ENCODE peak calls at places on chromosomes 5 and 9, in six cellular contexts. Y, Z, D, V, E and C are unnamed samples.
A peak's percentile ranks its signal among the peaks of the same experiment; 100 is the strongest.

GRCh38 chr5:163696270-163696887 is 191.0 kb downstream of the MAT2B start:
- DNase-seq in V (peak; percentile 68), Y (peak; percentile 87), Z (no peak), E (peak; percentile 43), D (no peak), C (no peak)

GRCh38 chr5:73733219-73733618 is 107.2 kb downstream of the ARHGEF28 start:
- DNase-seq in Z (no peak), D (no peak), E (no peak), V (no peak), Y (peak; percentile 29), C (no peak)

GRCh38 chr5:116738270-116738947 is 163.8 kb upstream of the SEMA6A start:
- DNase-seq in Z (no peak), Y (peak; percentile 13), E (no peak), D (no peak), V (peak; percentile 38), C (no peak)

GRCh38 chr5:179051784-179052183 is 8.4 kb upstream of the ZNF354C start:
- DNase-seq in Y (no peak), Z (no peak), D (no peak), E (no peak), V (no peak), C (no peak)

GRCh38 chr9:36101916-36102741 is 34.4 kb upstream of the GLIPR2 start:
- DNase-seq in V (no peak), Z (no peak), D (no peak), Y (peak; percentile 96), E (no peak), C (no peak)

GRCh38 chr9:135215571-135216161 is 128.2 kb downstream of the OLFM1 start:
- DNase-seq in E (no peak), V (no peak), Y (peak; percentile 43), Z (peak; percentile 71), D (peak; percentile 30), C (no peak)

GRCh38 chr5:55037046-55037771 is 13.2 kb downstream of the GZMK start:
- DNase-seq in V (peak; percentile 53), Z (no peak), D (no peak), E (peak; percentile 8), Y (no peak), C (no peak)

GRCh38 chr5:1202026-1202797 is 817 bp downstream of the SLC6A19 start:
- DNase-seq in Y (no peak), D (no peak), E (no peak), Z (no peak), V (no peak), C (no peak)

GRCh38 chr5:56325039-56325438 is 91.9 kb upstream of the ANKRD55 start:
- DNase-seq in V (no peak), D (no peak), E (no peak), Y (no peak), Z (no peak), C (no peak)

GRCh38 chr5:176653401-176653800 is 6.1 kb downstream of the TSPAN17 start:
- DNase-seq in V (no peak), E (no peak), Z (no peak), D (no peak), Y (no peak), C (no peak)

GRCh38 chr9:135574331-135574730 is 12.8 kb downstream of the PAEP start:
- DNase-seq in E (no peak), D (no peak), V (no peak), Z (no peak), Y (no peak), C (no peak)

GRCh38 chr5:121251954-121252353 is 599.7 kb upstream of the FTMT start:
- DNase-seq in E (no peak), D (no peak), V (no peak), Y (peak; percentile 64), Z (no peak), C (no peak)

GRCh38 chr5:172453206-172453985 is 929 bp downstream of the SH3PXD2B start:
- DNase-seq in D (no peak), E (no peak), Z (peak; percentile 64), Y (peak; percentile 79), V (peak; percentile 77), C (no peak)

GRCh38 chr9:134568116-134568515 is 73.5 kb upstream of the COL5A1 start:
- DNase-seq in V (no peak), E (no peak), D (no peak), Y (no peak), Z (peak; percentile 51), C (peak; percentile 9)

GRCh38 chr5:168305281-168305680 is 13.8 kb downstream of the WWC1 start:
- DNase-seq in D (no peak), Z (no peak), E (no peak), Y (no peak), V (no peak), C (no peak)

GRCh38 chr5:166166071-166166470 is 2125.4 kb upstream of the WWC1 start:
- DNase-seq in V (no peak), Z (no peak), E (no peak), D (no peak), Y (no peak), C (no peak)

GRCh38 chr5:54902817-54903473 is 82.4 kb downstream of the ESM1 start:
- DNase-seq in Y (peak; percentile 71), V (no peak), D (no peak), Z (no peak), E (peak; percentile 40), C (no peak)

GRCh38 chr9:91245432-91246313 is 116.0 kb downstream of the AUH start:
- DNase-seq in Z (no peak), V (no peak), D (no peak), Y (peak; percentile 32), E (peak; percentile 38), C (no peak)

GRCh38 chr5:2746642-2747041 is 4.8 kb downstream of the IRX2 start:
- DNase-seq in D (no peak), E (no peak), V (no peak), Y (no peak), Z (no peak), C (no peak)

GRCh38 chr5:144088211-144088965 is 82.1 kb downstream of the YIPF5 start:
- DNase-seq in Z (no peak), E (no peak), Y (peak; percentile 69), D (no peak), V (no peak), C (no peak)

GRCh38 chr9:125932012-125932411 is 184.8 kb downstream of the PBX3 start:
- DNase-seq in Z (no peak), D (peak; percentile 39), V (no peak), E (no peak), Y (peak; percentile 96), C (no peak)

GRCh38 chr9:135282001-135282731 is 194.7 kb downstream of the OLFM1 start:
- DNase-seq in Z (peak; percentile 87), D (peak; percentile 74), V (no peak), E (no peak), Y (peak; percentile 34), C (no peak)

GRCh38 chr5:125257057-125257970 is 510.9 kb upstream of the ZNF608 start:
- DNase-seq in Y (no peak), Z (no peak), V (no peak), E (no peak), D (peak; percentile 19), C (no peak)

GRCh38 chr5:178223828-178224335 is 8.7 kb downstream of the PHYKPL start:
- DNase-seq in Z (no peak), D (no peak), Y (no peak), E (no peak), V (peak; percentile 84), C (no peak)

GRCh38 chr5:133366438-133366837 is 245.9 kb downstream of the FSTL4 start:
- DNase-seq in E (no peak), Z (no peak), V (no peak), D (no peak), Y (no peak), C (no peak)
- TF ChIP-seq CTCF in E (no peak), Z (no peak), V (no peak), D (no peak), Y (no peak), C (no peak)

GRCh38 chr5:8012131-8012977 is 143.4 kb downstream of the MTRR start:
- DNase-seq in Z (no peak), D (no peak), Y (no peak), E (no peak), V (peak; percentile 40), C (no peak)
- TF ChIP-seq CTCF in Z (no peak), D (no peak), Y (no peak), E (no peak), V (peak; percentile 34), C (no peak)

GRCh38 chr5:110092955-110093785 is 403.4 kb downstream of the MAN2A1 start:
- DNase-seq in Y (no peak), Z (no peak), V (no peak), D (no peak), E (no peak), C (no peak)
- TF ChIP-seq CTCF in Y (no peak), Z (no peak), V (no peak), D (no peak), E (no peak), C (no peak)

GRCh38 chr5:106874531-106874930 is 796.2 kb downstream of the EFNA5 start:
- DNase-seq in Z (no peak), D (no peak), Y (no peak), E (no peak), V (no peak), C (no peak)

GRCh38 chr5:106876665-106877194 is 794.0 kb downstream of the EFNA5 start:
- DNase-seq in Y (no peak), E (no peak), Z (no peak), V (no peak), D (no peak), C (no peak)

GRCh38 chr5:106874974-106875373 is 795.8 kb downstream of the EFNA5 start:
- DNase-seq in Y (no peak), Z (no peak), D (no peak), E (no peak), V (no peak), C (no peak)

GRCh38 chr5:106876298-106876622 is 794.5 kb downstream of the EFNA5 start:
- DNase-seq in E (no peak), Y (no peak), Z (no peak), V (no peak), D (no peak), C (no peak)

DNA sequence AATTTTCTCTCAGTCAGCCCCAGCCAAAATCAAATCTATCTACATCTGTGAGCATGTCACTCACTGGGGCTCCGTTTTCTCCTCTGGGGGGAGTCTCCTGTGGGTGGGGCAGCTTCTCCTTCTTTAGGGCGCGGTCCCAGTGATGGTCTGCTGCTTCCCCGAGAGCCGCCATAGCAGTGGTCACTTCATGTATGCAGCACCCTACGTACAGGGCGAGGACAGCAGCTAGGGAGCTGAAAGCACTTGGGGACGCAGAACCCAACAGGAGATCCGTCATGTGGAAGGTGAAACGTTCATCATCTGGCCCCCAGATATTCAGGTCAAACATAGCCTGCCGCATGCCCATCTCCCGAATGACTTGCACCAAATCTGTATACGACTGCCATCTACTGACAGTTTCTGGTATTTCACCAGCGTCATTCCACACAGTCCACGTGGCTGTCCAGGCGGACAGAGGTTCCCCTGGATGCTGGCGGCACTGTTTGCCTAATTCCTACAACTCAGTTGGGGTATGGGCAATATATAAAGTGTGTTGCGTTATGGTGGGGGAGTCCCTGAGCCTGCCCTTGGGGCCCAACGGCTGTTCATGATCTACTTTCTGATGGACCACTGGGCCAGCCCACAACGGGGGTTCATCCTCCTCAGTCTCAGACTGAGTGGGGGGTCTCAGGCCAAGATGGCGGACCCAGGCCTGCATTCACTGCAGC is 795.0 kb downstream of the EFNA5 start:
- DNase-seq in Z (no peak), D (no peak), E (peak; percentile 22), Y (peak; percentile 16), V (peak; percentile 79), C (no peak)
- TF ChIP-seq CTCF in Z (peak; percentile 61), D (peak; percentile 57), E (peak; percentile 65), Y (peak; percentile 62), V (peak; percentile 67), C (peak; percentile 39)

GRCh38 chr9:3370715-3371114 is 155.1 kb downstream of the RFX3 start:
- DNase-seq in V (no peak), Y (no peak), E (no peak), D (no peak), Z (no peak), C (no peak)
- TF ChIP-seq CTCF in V (no peak), Y (no peak), E (no peak), D (no peak), Z (no peak), C (no peak)

GRCh38 chr9:75002422-75003023 is 25.6 kb downstream of the CARNMT1 start:
- DNase-seq in E (no peak), V (no peak), Y (no peak), Z (no peak), D (no peak), C (no peak)
- TF ChIP-seq CTCF in E (no peak), V (peak; percentile 6), Y (no peak), Z (no peak), D (peak; percentile 2), C (peak; percentile 60)